ENCODE peak calls at places on chromosomes 5 and 9, in eight cellular contexts. One of them, this sample, is unnamed.

GRCh38 chr9:13939129-13939528 is 374.8 kb downstream of the NFIB start:
- DNase-seq in mesenteric fat pad: no peak
- DNase-seq in fibroblast of lung: peak
- DNase-seq in dorsolateral prefrontal cortex: no peak
- DNase-seq in IMR-90: peak
- DNase-seq in anterior cingulate cortex: no peak
- DNase-seq in type B pancreatic cell: no peak
- DNase-seq in psoas muscle: no peak
- DNase-seq in this sample: no peak

GRCh38 chr9:134365791-134366222 is 39.6 kb downstream of the RXRA start:
- DNase-seq in mesenteric fat pad: no peak
- DNase-seq in fibroblast of lung: peak
- DNase-seq in dorsolateral prefrontal cortex: no peak
- DNase-seq in IMR-90: no peak
- DNase-seq in anterior cingulate cortex: peak
- DNase-seq in type B pancreatic cell: no peak
- DNase-seq in psoas muscle: peak
- DNase-seq in this sample: peak

GRCh38 chr9:123957168-123957721 is 27.3 kb upstream of the DENND1A start:
- DNase-seq in mesenteric fat pad: no peak
- DNase-seq in fibroblast of lung: no peak
- DNase-seq in dorsolateral prefrontal cortex: no peak
- DNase-seq in IMR-90: no peak
- DNase-seq in anterior cingulate cortex: no peak
- DNase-seq in type B pancreatic cell: no peak
- DNase-seq in psoas muscle: no peak
- DNase-seq in this sample: no peak

GRCh38 chr5:78605611-78606010 is 43.0 kb downstream of the LHFPL2 start:
- DNase-seq in mesenteric fat pad: no peak
- DNase-seq in fibroblast of lung: no peak
- DNase-seq in dorsolateral prefrontal cortex: no peak
- DNase-seq in IMR-90: no peak
- DNase-seq in anterior cingulate cortex: no peak
- DNase-seq in type B pancreatic cell: no peak
- DNase-seq in psoas muscle: no peak
- DNase-seq in this sample: no peak

GRCh38 chr5:126877569-126877968 is 100.6 kb downstream of the LMNB1 start:
- DNase-seq in mesenteric fat pad: no peak
- DNase-seq in fibroblast of lung: peak
- DNase-seq in dorsolateral prefrontal cortex: no peak
- DNase-seq in IMR-90: peak
- DNase-seq in anterior cingulate cortex: no peak
- DNase-seq in type B pancreatic cell: no peak
- DNase-seq in psoas muscle: no peak
- DNase-seq in this sample: no peak

GRCh38 chr5:124872615-124873014 is 126.2 kb upstream of the ZNF608 start:
- DNase-seq in mesenteric fat pad: no peak
- DNase-seq in fibroblast of lung: no peak
- DNase-seq in dorsolateral prefrontal cortex: no peak
- DNase-seq in IMR-90: no peak
- DNase-seq in anterior cingulate cortex: no peak
- DNase-seq in type B pancreatic cell: no peak
- DNase-seq in psoas muscle: no peak
- DNase-seq in this sample: no peak

GRCh38 chr9:96140401-96141180 is 161.4 kb downstream of the HSD17B3 start:
- DNase-seq in mesenteric fat pad: no peak
- DNase-seq in fibroblast of lung: peak
- DNase-seq in dorsolateral prefrontal cortex: no peak
- DNase-seq in IMR-90: no peak
- DNase-seq in anterior cingulate cortex: no peak
- DNase-seq in type B pancreatic cell: no peak
- DNase-seq in psoas muscle: no peak
- DNase-seq in this sample: no peak

GRCh38 chr9:22040760-22041159 is 31.7 kb upstream of the CDKN2B start:
- DNase-seq in mesenteric fat pad: no peak
- DNase-seq in fibroblast of lung: peak
- DNase-seq in dorsolateral prefrontal cortex: no peak
- DNase-seq in IMR-90: peak
- DNase-seq in anterior cingulate cortex: no peak
- DNase-seq in type B pancreatic cell: no peak
- DNase-seq in psoas muscle: no peak
- DNase-seq in this sample: no peak

GRCh38 chr9:76700916-76701315 is 63.3 kb upstream of the PCA3 start:
- DNase-seq in mesenteric fat pad: no peak
- DNase-seq in fibroblast of lung: no peak
- DNase-seq in dorsolateral prefrontal cortex: no peak
- DNase-seq in IMR-90: no peak
- DNase-seq in anterior cingulate cortex: no peak
- DNase-seq in type B pancreatic cell: no peak
- DNase-seq in psoas muscle: no peak
- DNase-seq in this sample: no peak

GRCh38 chr9:98521141-98521540 is 187.6 kb downstream of the GABBR2 start:
- DNase-seq in mesenteric fat pad: no peak
- DNase-seq in fibroblast of lung: peak
- DNase-seq in dorsolateral prefrontal cortex: no peak
- DNase-seq in IMR-90: peak
- DNase-seq in anterior cingulate cortex: peak
- DNase-seq in type B pancreatic cell: no peak
- DNase-seq in psoas muscle: no peak
- DNase-seq in this sample: no peak

GRCh38 chr5:72355706-72356299 is 35.6 kb downstream of the PTCD2 start:
- DNase-seq in mesenteric fat pad: no peak
- DNase-seq in fibroblast of lung: peak
- DNase-seq in dorsolateral prefrontal cortex: peak
- DNase-seq in IMR-90: peak
- DNase-seq in anterior cingulate cortex: peak
- DNase-seq in type B pancreatic cell: no peak
- DNase-seq in psoas muscle: no peak
- DNase-seq in this sample: no peak

GRCh38 chr5:139473105-139473504 is 2.3 kb downstream of the SMIM33 start:
- DNase-seq in mesenteric fat pad: no peak
- DNase-seq in fibroblast of lung: no peak
- DNase-seq in dorsolateral prefrontal cortex: no peak
- DNase-seq in IMR-90: no peak
- DNase-seq in anterior cingulate cortex: no peak
- DNase-seq in type B pancreatic cell: no peak
- DNase-seq in psoas muscle: no peak
- DNase-seq in this sample: no peak

GRCh38 chr9:136774416-136775045 is 10.2 kb upstream of the LCN15 start:
- DNase-seq in mesenteric fat pad: no peak
- DNase-seq in fibroblast of lung: no peak
- DNase-seq in dorsolateral prefrontal cortex: no peak
- DNase-seq in IMR-90: no peak
- DNase-seq in anterior cingulate cortex: no peak
- DNase-seq in type B pancreatic cell: no peak
- DNase-seq in psoas muscle: no peak
- DNase-seq in this sample: no peak

GRCh38 chr9:123131258-123131657 is 97.8 kb downstream of the GPR21 start:
- DNase-seq in mesenteric fat pad: no peak
- DNase-seq in fibroblast of lung: peak
- DNase-seq in dorsolateral prefrontal cortex: no peak
- DNase-seq in IMR-90: peak
- DNase-seq in anterior cingulate cortex: no peak
- DNase-seq in type B pancreatic cell: no peak
- DNase-seq in psoas muscle: no peak
- DNase-seq in this sample: no peak

GRCh38 chr9:109986423-109987055 is 206.5 kb downstream of the PALM2AKAP2 start:
- DNase-seq in mesenteric fat pad: no peak
- DNase-seq in fibroblast of lung: peak
- DNase-seq in dorsolateral prefrontal cortex: no peak
- DNase-seq in IMR-90: peak
- DNase-seq in anterior cingulate cortex: no peak
- DNase-seq in type B pancreatic cell: no peak
- DNase-seq in psoas muscle: no peak
- DNase-seq in this sample: no peak

GRCh38 chr9:19488721-19489120 is 79.9 kb downstream of the ACER2 start:
- DNase-seq in mesenteric fat pad: no peak
- DNase-seq in fibroblast of lung: no peak
- DNase-seq in dorsolateral prefrontal cortex: peak
- DNase-seq in IMR-90: no peak
- DNase-seq in anterior cingulate cortex: no peak
- DNase-seq in type B pancreatic cell: no peak
- DNase-seq in psoas muscle: no peak
- DNase-seq in this sample: no peak

GRCh38 chr5:178248750-178249149 is 16.1 kb upstream of the PHYKPL start:
- DNase-seq in mesenteric fat pad: no peak
- DNase-seq in fibroblast of lung: no peak
- DNase-seq in dorsolateral prefrontal cortex: no peak
- DNase-seq in IMR-90: no peak
- DNase-seq in anterior cingulate cortex: no peak
- DNase-seq in type B pancreatic cell: no peak
- DNase-seq in psoas muscle: no peak
- DNase-seq in this sample: no peak

GRCh38 chr9:35905912-35906679 is at the start of gene HRCT1:
- DNase-seq in mesenteric fat pad: peak
- DNase-seq in fibroblast of lung: peak
- DNase-seq in dorsolateral prefrontal cortex: no peak
- DNase-seq in IMR-90: peak
- DNase-seq in anterior cingulate cortex: peak
- DNase-seq in type B pancreatic cell: no peak
- DNase-seq in psoas muscle: peak
- DNase-seq in this sample: peak

GRCh38 chr9:112861638-112862555 is 28.8 kb downstream of the SLC46A2 start:
- DNase-seq in mesenteric fat pad: peak
- DNase-seq in fibroblast of lung: peak
- DNase-seq in dorsolateral prefrontal cortex: no peak
- DNase-seq in IMR-90: peak
- DNase-seq in anterior cingulate cortex: peak
- DNase-seq in type B pancreatic cell: no peak
- DNase-seq in psoas muscle: no peak
- DNase-seq in this sample: no peak

GRCh38 chr5:144237851-144238250 is 67.2 kb downstream of the KCTD16 start:
- DNase-seq in mesenteric fat pad: no peak
- DNase-seq in fibroblast of lung: no peak
- DNase-seq in dorsolateral prefrontal cortex: no peak
- DNase-seq in IMR-90: no peak
- DNase-seq in anterior cingulate cortex: peak
- DNase-seq in type B pancreatic cell: no peak
- DNase-seq in psoas muscle: no peak
- DNase-seq in this sample: no peak

GRCh38 chr5:4199461-4199860 is 603.8 kb downstream of the IRX1 start:
- DNase-seq in mesenteric fat pad: no peak
- DNase-seq in fibroblast of lung: no peak
- DNase-seq in dorsolateral prefrontal cortex: no peak
- DNase-seq in IMR-90: no peak
- DNase-seq in anterior cingulate cortex: no peak
- DNase-seq in type B pancreatic cell: no peak
- DNase-seq in psoas muscle: no peak
- DNase-seq in this sample: no peak

GRCh38 chr5:108481355-108481931 is 99.5 kb upstream of the FBXL17 start:
- DNase-seq in mesenteric fat pad: no peak
- DNase-seq in fibroblast of lung: peak
- DNase-seq in dorsolateral prefrontal cortex: no peak
- DNase-seq in IMR-90: peak
- DNase-seq in anterior cingulate cortex: no peak
- DNase-seq in type B pancreatic cell: no peak
- DNase-seq in psoas muscle: no peak
- DNase-seq in this sample: no peak

GRCh38 chr9:108746864-108747263 is 108.9 kb downstream of the ACTL7B start:
- DNase-seq in mesenteric fat pad: no peak
- DNase-seq in fibroblast of lung: peak
- DNase-seq in dorsolateral prefrontal cortex: no peak
- DNase-seq in IMR-90: no peak
- DNase-seq in anterior cingulate cortex: no peak
- DNase-seq in type B pancreatic cell: no peak
- DNase-seq in psoas muscle: no peak
- DNase-seq in this sample: no peak

GRCh38 chr5:143557061-143557818 is 153.8 kb upstream of the NR3C1 start:
- DNase-seq in mesenteric fat pad: no peak
- DNase-seq in fibroblast of lung: peak
- DNase-seq in dorsolateral prefrontal cortex: no peak
- DNase-seq in IMR-90: peak
- DNase-seq in anterior cingulate cortex: no peak
- DNase-seq in type B pancreatic cell: no peak
- DNase-seq in psoas muscle: no peak
- DNase-seq in this sample: no peak

GRCh38 chr5:160054047-160054446 is 45.1 kb downstream of the TTC1 start:
- DNase-seq in mesenteric fat pad: no peak
- DNase-seq in fibroblast of lung: no peak
- DNase-seq in dorsolateral prefrontal cortex: no peak
- DNase-seq in IMR-90: peak
- DNase-seq in anterior cingulate cortex: no peak
- DNase-seq in type B pancreatic cell: no peak
- DNase-seq in psoas muscle: no peak
- DNase-seq in this sample: no peak

GRCh38 chr9:29039258-29039657 is 1466.0 kb upstream of the C9orf72 start:
- DNase-seq in mesenteric fat pad: no peak
- DNase-seq in fibroblast of lung: peak
- DNase-seq in dorsolateral prefrontal cortex: no peak
- DNase-seq in IMR-90: no peak
- DNase-seq in anterior cingulate cortex: no peak
- DNase-seq in type B pancreatic cell: no peak
- DNase-seq in psoas muscle: no peak
- DNase-seq in this sample: no peak

GRCh38 chr5:178234121-178234752 is 1.6 kb upstream of the PHYKPL start:
- DNase-seq in mesenteric fat pad: no peak
- DNase-seq in fibroblast of lung: no peak
- DNase-seq in dorsolateral prefrontal cortex: no peak
- DNase-seq in IMR-90: no peak
- DNase-seq in anterior cingulate cortex: no peak
- DNase-seq in type B pancreatic cell: no peak
- DNase-seq in psoas muscle: no peak
- DNase-seq in this sample: no peak

GRCh38 chr5:38793099-38793498 is 52.7 kb upstream of the OSMR start:
- DNase-seq in mesenteric fat pad: no peak
- DNase-seq in fibroblast of lung: no peak
- DNase-seq in dorsolateral prefrontal cortex: no peak
- DNase-seq in IMR-90: no peak
- DNase-seq in anterior cingulate cortex: no peak
- DNase-seq in type B pancreatic cell: no peak
- DNase-seq in psoas muscle: no peak
- DNase-seq in this sample: no peak

GRCh38 chr5:165940541-165940940 is 2350.9 kb upstream of the WWC1 start:
- DNase-seq in mesenteric fat pad: no peak
- DNase-seq in fibroblast of lung: no peak
- DNase-seq in dorsolateral prefrontal cortex: no peak
- DNase-seq in IMR-90: no peak
- DNase-seq in anterior cingulate cortex: no peak
- DNase-seq in type B pancreatic cell: no peak
- DNase-seq in psoas muscle: no peak
- DNase-seq in this sample: no peak

GRCh38 chr5:95901676-95902646 is 59.7 kb downstream of the ELL2 start:
- DNase-seq in mesenteric fat pad: no peak
- DNase-seq in fibroblast of lung: peak
- DNase-seq in dorsolateral prefrontal cortex: no peak
- DNase-seq in IMR-90: peak
- DNase-seq in anterior cingulate cortex: no peak
- DNase-seq in type B pancreatic cell: no peak
- DNase-seq in psoas muscle: no peak
- DNase-seq in this sample: no peak